ENCODE peak calls at places on chromosomes 5 and 9, in nine cellular contexts. Z, E, D, X, R, H, B, N and W are unnamed samples.

GRCh38 chr9:131674425-131675421 is 65.2 kb downstream of the RAPGEF1 start:
- DNase-seq in Z (no peak), E (peak; percentile 47), D (no peak), X (no peak), R (no peak), H (peak; percentile 56), B (no peak), N (no peak), W (no peak)

GRCh38 chr5:98768160-98769005 is 5.1 kb upstream of the RGMB start:
- DNase-seq in Z (peak; percentile 45), E (no peak), D (peak; percentile 66), X (peak; percentile 73), R (peak; percentile 57), H (no peak), B (no peak), N (peak; percentile 74), W (peak; percentile 53)

GRCh38 chr5:1423901-1424603 is 21.2 kb downstream of the SLC6A3 start:
- DNase-seq in Z (no peak), E (no peak), D (no peak), X (no peak), R (no peak), H (no peak), B (no peak), N (no peak), W (no peak)

GRCh38 chr9:92564982-92565381 is 29.2 kb upstream of the ECM2 start:
- DNase-seq in Z (no peak), E (no peak), D (no peak), X (no peak), R (no peak), H (no peak), B (no peak), N (no peak), W (no peak)

GRCh38 chr5:94802450-94802849 is 184.0 kb downstream of the SLF1 start:
- DNase-seq in Z (no peak), E (no peak), D (peak; percentile 26), X (peak; percentile 17), R (no peak), H (no peak), B (no peak), N (no peak), W (no peak)

GRCh38 chr5:178416919-178417318 is 173.3 kb downstream of the COL23A1 start:
- DNase-seq in Z (no peak), E (no peak), D (peak; percentile 6), X (peak; percentile 41), R (no peak), H (no peak), B (no peak), N (no peak), W (no peak)

GRCh38 chr5:165757756-165758155 is 2252.3 kb downstream of the MAT2B start:
- DNase-seq in Z (no peak), E (no peak), D (no peak), X (no peak), R (no peak), H (no peak), B (no peak), N (no peak), W (no peak)

GRCh38 chr5:159854916-159855315 is 61.4 kb upstream of the ADRA1B start:
- DNase-seq in Z (no peak), E (no peak), D (no peak), X (peak; percentile 67), R (no peak), H (no peak), B (no peak), N (no peak), W (no peak)

GRCh38 chr9:6911901-6912650 is 154.3 kb downstream of the KDM4C start:
- DNase-seq in Z (no peak), E (no peak), D (no peak), X (no peak), R (no peak), H (no peak), B (no peak), N (no peak), W (no peak)

GRCh38 chr9:111034146-111034545 is 4.1 kb downstream of the LPAR1 start:
- DNase-seq in Z (no peak), E (no peak), D (no peak), X (no peak), R (no peak), H (no peak), B (no peak), N (no peak), W (no peak)

GRCh38 chr5:87004101-87004500 is 263.6 kb upstream of the RASA1 start:
- DNase-seq in Z (no peak), E (no peak), D (peak; percentile 33), X (peak; percentile 74), R (no peak), H (no peak), B (no peak), N (no peak), W (peak; percentile 0)

GRCh38 chr5:33659526-33660169 is 218.9 kb downstream of the TARS1 start:
- DNase-seq in Z (no peak), E (no peak), D (no peak), X (no peak), R (no peak), H (no peak), B (no peak), N (no peak), W (no peak)

DNA sequence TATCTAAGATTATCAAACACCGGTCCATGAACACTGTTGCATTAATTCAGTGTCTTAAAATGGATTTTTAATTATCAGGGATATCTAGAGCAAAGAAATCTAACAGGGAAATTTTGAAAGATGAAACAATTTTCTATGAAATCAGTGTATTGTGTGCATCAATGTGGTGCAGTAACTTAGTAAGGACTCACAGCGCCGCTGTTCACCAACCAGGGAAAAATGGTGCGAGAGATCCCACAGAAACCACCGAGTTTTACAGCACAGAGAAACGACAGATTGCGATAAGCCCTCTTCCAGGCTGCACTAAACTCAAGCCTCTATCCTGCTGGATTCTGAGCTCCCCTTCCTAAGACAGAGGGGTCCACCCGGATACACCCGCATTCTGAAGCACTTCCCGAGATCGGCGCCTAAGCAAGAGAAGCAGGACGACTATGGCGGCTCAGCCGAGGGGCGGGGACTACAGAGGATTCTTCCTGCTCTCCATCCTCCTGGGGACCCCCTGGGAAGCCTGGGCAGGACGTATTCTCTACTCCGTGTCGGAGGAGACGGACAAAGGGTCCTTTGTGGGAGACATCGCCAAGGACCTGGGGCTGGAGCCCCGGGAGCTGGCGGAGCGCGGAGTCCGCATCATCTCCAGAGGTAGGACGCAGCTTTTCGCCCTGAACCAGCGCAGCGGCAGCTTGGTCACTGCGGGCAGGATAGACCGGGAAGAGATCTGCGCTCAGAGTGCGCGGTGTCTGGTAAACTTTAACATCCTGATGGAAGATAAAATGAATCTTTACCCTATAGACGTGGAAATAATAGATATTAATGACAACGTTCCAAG is at the start of gene PCDHGA7:
- DNase-seq in Z (no peak), E (no peak), D (peak; percentile 70), X (peak; percentile 40), R (no peak), H (no peak), B (no peak), N (no peak), W (peak; percentile 48)
- TF ChIP-seq CTCF in Z (no peak), E (peak; percentile 16), D (peak; percentile 64), X (peak; percentile 41), R (no peak), H (no peak), B (no peak), N (no peak), W (no peak)

GRCh38 chr5:150397749-150398431 is 14.8 kb downstream of the CD74 start:
- DNase-seq in Z (no peak), E (peak; percentile 24), D (no peak), X (no peak), R (no peak), H (no peak), B (no peak), N (no peak), W (no peak)
- TF ChIP-seq CTCF in Z (no peak), E (peak; percentile 7), D (no peak), X (peak; percentile 17), R (no peak), H (no peak), B (no peak), N (no peak), W (no peak)

DNA sequence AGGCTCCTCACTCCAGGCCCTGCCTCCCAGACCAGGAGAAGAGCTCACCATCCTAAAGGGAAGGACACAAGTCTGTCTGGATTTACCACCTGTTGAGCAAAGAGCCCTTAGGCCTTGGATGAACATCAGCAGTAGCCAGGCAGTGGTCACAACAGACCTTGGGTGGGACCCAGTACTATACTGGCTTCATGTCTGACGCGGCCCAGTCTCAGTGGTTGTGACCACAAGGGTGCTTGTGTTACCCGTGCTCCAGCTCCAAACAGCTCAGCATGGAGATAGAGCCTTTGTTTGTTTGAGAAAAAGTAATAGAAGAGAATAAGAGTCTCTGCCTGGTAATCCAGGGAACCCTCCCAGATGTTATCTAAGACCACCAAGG is 617.4 kb downstream of the BRINP1 start:
- DNase-seq in Z (no peak), E (no peak), D (no peak), X (no peak), R (no peak), H (no peak), B (no peak), N (no peak), W (no peak)
- TF ChIP-seq CTCF in Z (no peak), E (no peak), D (no peak), X (no peak), R (no peak), H (no peak), B (no peak), N (no peak), W (no peak)

DNA sequence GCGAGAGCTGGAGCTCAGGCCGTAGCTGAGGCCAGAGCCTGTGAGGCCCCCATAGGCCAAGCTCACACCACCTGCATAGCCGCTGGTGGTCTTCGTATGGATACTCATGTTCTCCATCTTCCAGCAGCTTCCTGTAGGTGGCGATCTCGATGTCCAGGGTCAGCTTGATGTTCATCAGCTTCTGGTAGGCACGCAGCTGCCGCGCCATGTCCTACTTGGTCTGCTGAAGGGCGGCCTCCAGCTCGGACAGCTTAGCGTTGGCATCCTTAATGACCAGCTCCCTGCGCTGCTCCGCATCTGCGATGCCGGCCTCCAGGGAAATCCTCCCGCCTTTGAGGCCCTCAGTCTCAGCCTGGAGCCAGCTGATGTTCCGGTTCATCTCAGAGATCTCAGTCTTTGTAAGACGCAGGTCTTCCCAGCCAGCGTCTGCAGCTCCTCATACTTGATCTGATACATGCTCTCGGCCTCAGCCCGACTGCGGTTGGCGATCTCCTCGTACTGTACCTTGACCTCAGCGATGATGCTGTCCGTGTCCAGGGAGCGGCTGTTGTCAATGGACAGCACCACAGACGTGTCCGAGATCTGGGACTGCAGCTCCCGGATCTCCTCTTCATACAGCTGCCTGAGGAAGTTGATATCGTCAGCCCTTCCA is 172.1 kb downstream of the PPP2R2B start:
- DNase-seq in Z (peak; percentile 4), E (no peak), D (no peak), X (no peak), R (no peak), H (no peak), B (no peak), N (no peak), W (no peak)
- TF ChIP-seq CTCF in Z (no peak), E (no peak), D (no peak), X (no peak), R (no peak), H (no peak), B (no peak), N (no peak), W (no peak)

GRCh38 chr5:137899493-137899892 is 10.2 kb downstream of the PKD2L2 start:
- DNase-seq in Z (peak; percentile 50), E (no peak), D (no peak), X (no peak), R (no peak), H (no peak), B (no peak), N (no peak), W (no peak)
- TF ChIP-seq CTCF in Z (no peak), E (no peak), D (no peak), X (no peak), R (no peak), H (no peak), B (no peak), N (no peak), W (no peak)

GRCh38 chr5:103041071-103041676 is 78.8 kb downstream of the GIN1 start:
- DNase-seq in Z (peak; percentile 45), E (no peak), D (peak; percentile 82), X (peak; percentile 81), R (no peak), H (no peak), B (no peak), N (no peak), W (peak; percentile 41)
- TF ChIP-seq CTCF in Z (peak; percentile 23), E (peak; percentile 71), D (peak; percentile 51), X (peak; percentile 54), R (peak; percentile 44), H (peak; percentile 28), B (peak; percentile 49), N (peak; percentile 69), W (peak; percentile 31)